ENCODE peak calls at places on chromosomes 16 and 17, in eight cellular contexts. F is GM13977; I is GM10248; W is stimulated activated CD8-positive, alpha-beta memory T cell treated with anti-CD3 and anti-CD28 coated beads, Interleukin-15, amount 100 ng/mL, for 1 hour; C is aorta; V is T-cell; O is NCI-H2171 treated with DMSO at 0.1 percent for 48 hours; P is neural crest cell. R is an unnamed sample.

GRCh38 chr17:8745586-8746500 is 1.2 kb upstream of the CCDC42 start:
- DNase-seq in V (peak), P (peak), W (peak), C (peak), I (peak), O (peak), F (peak), R (peak)

GRCh38 chr17:65604070-65604469 is 42.6 kb upstream of the AXIN2 start:
- DNase-seq in P (no peak), O (no peak), I (no peak), W (no peak), V (no peak), C (peak), F (no peak), R (no peak)

GRCh38 chr17:50064253-50064991 is 8.5 kb downstream of the ITGA3 start:
- DNase-seq in F (no peak), W (no peak), C (peak), O (no peak), V (no peak), I (no peak), P (no peak), R (no peak)

GRCh38 chr16:13873835-13874438 is 46.0 kb upstream of the ERCC4 start:
- DNase-seq in C (no peak), F (no peak), W (no peak), O (peak), P (peak), I (no peak), V (no peak), R (no peak)

GRCh38 chr16:180921-181667 is 835 bp downstream of the HBQ1 start:
- DNase-seq in I (peak), F (peak), P (peak), O (peak), W (peak), V (peak), C (peak), R (peak)

GRCh38 chr17:44212507-44213402 is 6.7 kb downstream of the UBTF start:
- DNase-seq in V (no peak), O (no peak), P (no peak), C (peak), W (no peak), I (no peak), F (no peak), R (no peak)

GRCh38 chr17:73017653-73018052 is 74.8 kb downstream of the SLC39A11 start:
- DNase-seq in O (no peak), W (no peak), V (no peak), I (no peak), P (no peak), C (no peak), F (no peak), R (no peak)

GRCh38 chr16:57357330-57358151 is 1.0 kb upstream of the CCL22 start:
- DNase-seq in O (no peak), I (no peak), C (no peak), W (no peak), P (no peak), F (peak), V (no peak), R (no peak)

GRCh38 chr17:45020354-45021138 is 30.9 kb downstream of the DCAKD start:
- DNase-seq in W (no peak), P (no peak), V (no peak), F (no peak), O (no peak), I (no peak), C (no peak), R (no peak)

GRCh38 chr17:34499576-34499975 is 79.8 kb upstream of the TMEM132E start:
- DNase-seq in P (no peak), V (no peak), O (no peak), W (no peak), I (no peak), F (peak), C (no peak), R (no peak)

GRCh38 chr17:79593636-79594035 is 17.2 kb downstream of the RBFOX3 start:
- DNase-seq in P (no peak), C (no peak), V (no peak), O (no peak), F (no peak), W (no peak), I (no peak), R (no peak)

GRCh38 chr17:78272181-78272913 is 40.9 kb downstream of the TMEM235 start:
- DNase-seq in I (no peak), F (no peak), W (no peak), P (no peak), V (peak), C (peak), O (peak), R (peak)

R was measured in germinal center.